ENCODE peak calls at places on chromosome 11, in eight cellular contexts. L is Calu3, J is foreskin fibroblast, G is GM23338, Z is epithelial cell of esophagus, W is lower lobe of right lung, C is brain microvascular endothelial cell, K is choroid plexus epithelial cell. H is an unnamed sample.
A peak's percentile ranks its signal among the peaks of the same experiment; 100 is the strongest.

GRCh38 chr11:2164861-2165555 is 4.0 kb upstream of the INS start:
- DNase-seq in L (no peak), J (no peak), G (no peak), Z (no peak), W (no peak), C (no peak), K (no peak), H (no peak)

GRCh38 chr11:9868641-9869040 is 204.8 kb downstream of the SWAP70 start:
- DNase-seq in L (no peak), J (peak; percentile 42), G (no peak), Z (peak; percentile 71), W (no peak), C (no peak), K (no peak), H (no peak)

GRCh38 chr11:8605956-8606355 is 11.9 kb upstream of the STK33 start:
- DNase-seq in L (no peak), J (no peak), G (no peak), Z (no peak), W (no peak), C (no peak), K (no peak), H (no peak)

GRCh38 chr11:1223346-1224108 is 661 bp downstream of the MUC5B start:
- DNase-seq in L (no peak), J (no peak), G (no peak), Z (no peak), W (peak; percentile 39), C (no peak), K (no peak), H (no peak)

GRCh38 chr11:121863126-121863525 is 252.9 kb downstream of the BLID start:
- DNase-seq in L (no peak), J (no peak), G (no peak), Z (no peak), W (no peak), C (no peak), K (no peak), H (no peak)

GRCh38 chr11:63839508-63840355 is 822 bp downstream of the MARK2 start:
- DNase-seq in L (peak; percentile 29), J (peak; percentile 46), G (peak; percentile 51), Z (no peak), W (peak; percentile 63), C (no peak), K (peak; percentile 17), H (peak; percentile 61)

GRCh38 chr11:125070699-125071254 is 7.7 kb downstream of the SLC37A2 start:
- DNase-seq in L (peak; percentile 47), J (peak; percentile 93), G (no peak), Z (peak; percentile 87), W (peak; percentile 87), C (peak; percentile 19), K (peak; percentile 80), H (peak; percentile 60)

GRCh38 chr11:65394125-65394536 is 7.7 kb downstream of the FRMD8 start:
- DNase-seq in L (no peak), J (no peak), G (no peak), Z (no peak), W (no peak), C (no peak), K (no peak), H (no peak)

GRCh38 chr11:19605500-19606371 is 106.9 kb upstream of the NAV2 start:
- DNase-seq in L (no peak), J (peak; percentile 87), G (no peak), Z (no peak), W (no peak), C (no peak), K (peak; percentile 68), H (no peak)

GRCh38 chr11:9851366-9851765 is 187.5 kb downstream of the SWAP70 start:
- DNase-seq in L (no peak), J (no peak), G (no peak), Z (peak; percentile 42), W (no peak), C (no peak), K (peak; percentile 88), H (no peak)

GRCh38 chr11:121651267-121651625 is 198.5 kb upstream of the SORL1-AS1 start:
- DNase-seq in L (no peak), J (no peak), G (no peak), Z (no peak), W (no peak), C (no peak), K (no peak), H (no peak)

GRCh38 chr11:128481135-128481534 is 106.2 kb downstream of the ETS1 start:
- DNase-seq in L (no peak), J (peak; percentile 86), G (no peak), Z (peak; percentile 29), W (no peak), C (no peak), K (peak; percentile 96), H (no peak)

GRCh38 chr11:66064571-66064970 is 5.5 kb upstream of the PACS1 start:
- DNase-seq in L (no peak), J (no peak), G (no peak), Z (no peak), W (no peak), C (no peak), K (no peak), H (no peak)

GRCh38 chr11:68542617-68543016 is 82.1 kb downstream of the PPP6R3 start:
- DNase-seq in L (no peak), J (peak; percentile 89), G (peak; percentile 27), Z (peak; percentile 88), W (no peak), C (peak; percentile 77), K (peak; percentile 92), H (no peak)

GRCh38 chr11:118610773-118611432 is 3.5 kb downstream of the PHLDB1 start:
- DNase-seq in L (peak; percentile 83), J (peak; percentile 90), G (peak; percentile 94), Z (peak; percentile 68), W (peak; percentile 90), C (peak; percentile 61), K (peak; percentile 77), H (peak; percentile 93)

GRCh38 chr11:88179966-88180629 is 4.9 kb upstream of the RAB38 start:
- DNase-seq in L (no peak), J (peak; percentile 60), G (no peak), Z (peak; percentile 94), W (no peak), C (no peak), K (peak; percentile 68), H (no peak)

GRCh38 chr11:120746836-120747609 is 235.5 kb downstream of the GRIK4 start:
- DNase-seq in L (no peak), J (peak; percentile 10), G (no peak), Z (peak; percentile 98), W (no peak), C (no peak), K (no peak), H (no peak)

GRCh38 chr11:62267050-62267449 is 2.9 kb upstream of the SCGB2A2 start:
- DNase-seq in L (no peak), J (no peak), G (no peak), Z (no peak), W (no peak), C (no peak), K (no peak), H (no peak)

GRCh38 chr11:62266558-62266957 is 3.4 kb upstream of the SCGB2A2 start:
- DNase-seq in L (no peak), J (peak; percentile 33), G (no peak), Z (peak; percentile 73), W (no peak), C (no peak), K (peak; percentile 3), H (peak; percentile 44)

GRCh38 chr11:62267576-62267975 is 2.4 kb upstream of the SCGB2A2 start:
- DNase-seq in L (no peak), J (peak; percentile 33), G (no peak), Z (peak; percentile 28), W (no peak), C (no peak), K (no peak), H (no peak)

GRCh38 chr11:62273284-62273683 is 3.3 kb downstream of the SCGB2A2 start:
- DNase-seq in L (no peak), J (no peak), G (no peak), Z (no peak), W (no peak), C (no peak), K (no peak), H (no peak)

GRCh38 chr11:62269654-62270278 is at the start of gene SCGB2A2:
- DNase-seq in L (peak; percentile 9), J (no peak), G (peak; percentile 55), Z (peak; percentile 78), W (no peak), C (no peak), K (peak; percentile 4), H (no peak)
- TF ChIP-seq CTCF in L (peak; percentile 51), J (no peak), G (peak; percentile 59), Z (peak; percentile 47), W (no peak), C (peak; percentile 31), K (peak; percentile 38), H (peak; percentile 34)

DNA sequence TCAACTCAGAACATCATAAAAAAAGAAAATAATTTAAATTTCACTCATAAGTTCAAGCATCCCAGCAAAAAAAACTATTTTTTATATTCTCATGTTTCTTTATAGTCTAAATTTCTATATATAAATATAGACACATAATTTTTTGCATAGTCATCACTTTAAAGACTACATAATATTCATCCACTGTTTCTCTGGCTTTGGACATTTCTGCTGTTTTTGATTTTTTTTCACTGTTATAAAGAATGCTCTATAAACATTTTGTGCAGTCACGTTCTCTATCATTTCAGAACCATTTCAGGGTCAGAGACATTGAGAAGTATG is 59.7 kb upstream of the CLPB start:
- DNase-seq in L (no peak), J (no peak), G (no peak), Z (no peak), W (no peak), C (no peak), K (no peak), H (no peak)
- TF ChIP-seq CTCF in L (no peak), J (no peak), G (no peak), Z (no peak), W (no peak), C (no peak), K (no peak), H (no peak)

GRCh38 chr11:108197351-108197750 is 25.1 kb downstream of the NPAT start:
- DNase-seq in L (no peak), J (no peak), G (no peak), Z (no peak), W (no peak), C (no peak), K (no peak), H (no peak)

GRCh38 chr11:108196901-108197300 is 25.5 kb downstream of the NPAT start:
- DNase-seq in L (no peak), J (no peak), G (no peak), Z (no peak), W (no peak), C (no peak), K (no peak), H (no peak)

GRCh38 chr11:108199446-108200321 is 22.8 kb downstream of the NPAT start:
- DNase-seq in L (peak; percentile 27), J (peak; percentile 29), G (peak; percentile 16), Z (peak; percentile 98), W (peak; percentile 69), C (peak; percentile 30), K (peak; percentile 76), H (peak; percentile 92)

GRCh38 chr11:108203075-108203474 is 19.4 kb downstream of the NPAT start:
- DNase-seq in L (no peak), J (no peak), G (no peak), Z (no peak), W (no peak), C (no peak), K (no peak), H (no peak)

GRCh38 chr11:108198833-108199232 is 23.6 kb downstream of the NPAT start:
- DNase-seq in L (no peak), J (no peak), G (no peak), Z (peak; percentile 81), W (peak; percentile 70), C (no peak), K (no peak), H (no peak)
- TF ChIP-seq CTCF in L (no peak), J (no peak), G (no peak), Z (no peak), W (no peak), C (no peak), K (no peak), H (no peak)

GRCh38 chr11:74686792-74687191 is 44.4 kb downstream of the CHRDL2 start:
- DNase-seq in L (no peak), J (peak; percentile 59), G (no peak), Z (peak; percentile 84), W (peak; percentile 43), C (peak; percentile 74), K (peak; percentile 75), H (no peak)
- TF ChIP-seq CTCF in L (no peak), J (no peak), G (no peak), Z (peak; percentile 7), W (no peak), C (peak; percentile 47), K (peak; percentile 36), H (no peak)